ENCODE peak calls at places on chromosomes 7 and 10, in ten cellular contexts. H, A, L, P, R, J, T, Z, Y and C are unnamed samples.
A peak's percentile ranks its signal among the peaks of the same experiment; 100 is the strongest.

GRCh38 chr7:28957822-28958234 is 302 bp downstream of the TRIL start:
- DNase-seq in T (no peak), A (no peak), Z (peak; percentile 28), R (no peak), Y (no peak), P (no peak), J (no peak), L (no peak), H (no peak), C (no peak)

GRCh38 chr10:44253769-44254462 is 131.0 kb downstream of the CXCL12 start:
- DNase-seq in L (no peak), H (peak; percentile 61), J (no peak), A (no peak), T (peak; percentile 94), Y (peak; percentile 84), Z (peak; percentile 76), R (peak; percentile 56), P (no peak), C (no peak)

GRCh38 chr7:3000566-3000965 is 43.1 kb downstream of the CARD11 start:
- DNase-seq in J (peak; percentile 25), H (no peak), A (no peak), R (no peak), Y (no peak), P (peak; percentile 44), T (no peak), Z (no peak), L (no peak), C (no peak)

GRCh38 chr7:106190589-106191330 is 78.6 kb upstream of the SYPL1 start:
- DNase-seq in Y (no peak), T (no peak), Z (no peak), A (no peak), H (no peak), P (no peak), J (no peak), R (no peak), L (no peak), C (no peak)

GRCh38 chr10:55627526-55628170 is 733.4 kb downstream of the ZWINT start:
- DNase-seq in A (no peak), H (no peak), L (no peak), Z (no peak), T (no peak), P (no peak), R (no peak), J (no peak), Y (peak; percentile 48), C (peak; percentile 48)

GRCh38 chr7:116843373-116843772 is 19.0 kb upstream of the CAPZA2 start:
- DNase-seq in A (no peak), R (no peak), H (no peak), Z (no peak), L (no peak), P (no peak), J (no peak), T (no peak), Y (no peak), C (peak; percentile 35)

GRCh38 chr10:6642881-6643280 is 62.8 kb upstream of the PRKCQ start:
- DNase-seq in Y (no peak), Z (no peak), H (no peak), T (no peak), P (no peak), A (no peak), J (no peak), L (no peak), R (no peak), C (no peak)

GRCh38 chr10:91409069-91409868 is 875 bp upstream of the HECTD2 start:
- DNase-seq in A (peak; percentile 27), Y (peak; percentile 87), L (peak; percentile 70), P (peak; percentile 92), R (peak; percentile 49), J (peak; percentile 97), Z (peak; percentile 89), T (peak; percentile 80), H (peak; percentile 86), C (no peak)

GRCh38 chr10:11705687-11706086 is 36.5 kb upstream of the ECHDC3 start:
- DNase-seq in Y (no peak), H (no peak), T (peak; percentile 24), J (no peak), L (no peak), R (no peak), P (no peak), A (no peak), Z (no peak), C (no peak)
- TF ChIP-seq POLR2A in Y (no peak), H (no peak), T (no peak), J (no peak), L (no peak), R (no peak), P (no peak), A (no peak), Z (no peak), C (no peak)

DNA sequence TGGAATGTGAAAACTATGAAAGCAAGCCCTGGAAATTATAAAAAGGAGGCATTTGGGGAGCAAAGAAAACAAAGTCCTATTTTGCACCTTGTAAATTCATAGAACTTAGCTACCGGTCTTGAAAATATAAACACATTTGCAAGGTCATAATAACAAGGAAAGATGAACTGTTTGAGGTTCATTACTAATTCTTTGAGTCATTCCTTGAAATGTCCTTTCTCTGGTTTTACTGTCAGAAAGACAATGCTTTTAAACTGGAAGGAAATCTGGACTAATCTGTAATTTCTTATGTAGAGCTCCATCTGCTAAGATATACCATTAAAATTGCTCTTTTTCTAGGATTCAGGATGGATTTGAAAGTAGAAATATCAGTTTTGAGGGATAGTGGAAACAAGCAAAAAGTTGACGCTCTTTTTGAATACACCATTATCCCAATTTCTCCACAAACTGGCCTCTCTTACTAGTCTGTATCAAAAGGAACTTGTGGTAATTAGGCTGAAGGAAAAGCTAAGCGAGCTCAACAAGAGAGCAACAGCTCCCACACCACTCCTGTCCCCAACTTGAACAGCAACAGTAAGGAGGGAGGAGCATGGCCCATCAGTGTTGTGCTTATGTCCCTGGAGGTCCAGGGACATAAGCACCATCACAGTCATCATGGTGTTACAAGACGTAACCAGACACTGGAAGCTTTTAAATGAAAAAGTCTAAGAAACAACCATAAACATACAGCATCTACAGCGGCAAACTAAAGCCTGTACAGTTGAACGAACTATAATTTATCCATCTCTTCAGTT is 1.2 kb downstream of the ERLIN1 start:
- DNase-seq in T (peak; percentile 23), L (no peak), R (no peak), P (no peak), A (peak; percentile 11), J (no peak), Y (no peak), H (no peak), Z (no peak), C (peak; percentile 22)
- TF ChIP-seq POLR2A in T (no peak), L (no peak), R (no peak), P (no peak), A (no peak), J (no peak), Y (no peak), H (no peak), Z (no peak), C (no peak)

GRCh38 chr10:70135046-70135445 is 2.4 kb upstream of the AIFM2 start:
- DNase-seq in R (no peak), J (peak; percentile 42), Z (peak; percentile 3), P (no peak), H (no peak), A (no peak), Y (no peak), L (peak; percentile 11), T (no peak), C (no peak)

GRCh38 chr10:70135684-70136083 is 3.1 kb upstream of the AIFM2 start:
- DNase-seq in R (no peak), H (no peak), L (peak; percentile 20), Z (peak; percentile 5), Y (no peak), T (no peak), A (no peak), J (peak; percentile 48), P (peak; percentile 53), C (no peak)

GRCh38 chr10:70131560-70131937 is 1.1 kb downstream of the AIFM2 start:
- DNase-seq in P (peak; percentile 69), H (no peak), Y (no peak), A (no peak), J (peak; percentile 40), Z (no peak), T (no peak), L (no peak), R (no peak), C (no peak)

GRCh38 chr10:70130878-70131559 is 1.6 kb downstream of the AIFM2 start:
- DNase-seq in P (peak; percentile 83), J (peak; percentile 74), H (no peak), A (no peak), T (peak; percentile 71), R (no peak), L (no peak), Y (no peak), Z (no peak), C (no peak)

DNA sequence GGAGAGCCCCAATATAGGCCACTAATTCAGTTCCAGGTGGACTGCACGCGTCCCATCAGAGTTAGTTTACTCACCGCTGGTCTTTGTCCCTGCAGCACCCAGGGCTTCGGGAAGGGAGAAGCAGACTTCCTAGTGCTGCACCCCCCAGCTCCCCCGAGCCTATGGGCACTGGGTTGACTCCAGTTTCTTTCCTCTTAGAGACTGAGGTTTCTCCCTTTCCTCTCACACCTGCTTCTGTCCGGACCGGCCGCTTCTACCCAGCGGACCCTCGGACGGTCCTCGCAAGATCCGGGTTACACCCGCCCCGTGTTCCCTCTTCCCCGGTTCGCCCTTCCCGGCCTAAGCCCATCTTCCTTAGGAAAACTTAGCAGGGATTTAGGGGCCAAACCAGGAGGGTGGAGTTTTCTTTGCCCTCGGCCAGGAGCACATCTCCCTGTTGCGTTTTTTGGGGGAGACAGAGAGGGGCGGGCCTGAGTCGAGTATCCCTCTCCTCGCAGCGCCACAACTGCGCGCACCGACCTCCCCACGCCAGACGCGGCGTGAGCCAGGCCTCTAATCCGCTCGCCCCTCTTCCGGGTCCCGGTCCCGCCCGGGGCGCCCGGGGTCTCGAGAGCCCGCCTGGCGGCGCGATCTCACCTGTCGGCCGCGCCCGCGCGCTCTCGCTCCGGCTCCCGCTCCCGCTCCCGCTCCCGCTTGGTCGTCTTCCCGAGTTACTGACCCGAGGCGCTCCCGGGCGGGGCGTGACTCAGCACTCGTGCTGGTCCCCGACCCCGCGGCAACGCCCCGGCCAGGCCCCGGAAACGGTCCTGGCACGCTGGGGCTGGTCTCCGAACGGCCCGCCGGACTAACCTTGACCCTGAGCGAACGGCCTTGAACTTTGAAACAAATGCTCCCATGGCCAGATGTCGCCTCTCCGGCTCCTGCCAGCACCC is at the start of gene AIFM2:
- DNase-seq in Y (peak; percentile 86), J (peak; percentile 93), P (peak; percentile 90), L (peak; percentile 89), T (peak; percentile 61), Z (peak; percentile 75), H (peak; percentile 89), R (peak; percentile 56), A (peak; percentile 90), C (peak; percentile 95)
- TF ChIP-seq POLR2A in Y (peak; percentile 58), J (peak; percentile 10), P (no peak), L (peak; percentile 49), T (peak; percentile 49), Z (no peak), H (peak; percentile 46), R (no peak), A (peak; percentile 67), C (no peak)

DNA sequence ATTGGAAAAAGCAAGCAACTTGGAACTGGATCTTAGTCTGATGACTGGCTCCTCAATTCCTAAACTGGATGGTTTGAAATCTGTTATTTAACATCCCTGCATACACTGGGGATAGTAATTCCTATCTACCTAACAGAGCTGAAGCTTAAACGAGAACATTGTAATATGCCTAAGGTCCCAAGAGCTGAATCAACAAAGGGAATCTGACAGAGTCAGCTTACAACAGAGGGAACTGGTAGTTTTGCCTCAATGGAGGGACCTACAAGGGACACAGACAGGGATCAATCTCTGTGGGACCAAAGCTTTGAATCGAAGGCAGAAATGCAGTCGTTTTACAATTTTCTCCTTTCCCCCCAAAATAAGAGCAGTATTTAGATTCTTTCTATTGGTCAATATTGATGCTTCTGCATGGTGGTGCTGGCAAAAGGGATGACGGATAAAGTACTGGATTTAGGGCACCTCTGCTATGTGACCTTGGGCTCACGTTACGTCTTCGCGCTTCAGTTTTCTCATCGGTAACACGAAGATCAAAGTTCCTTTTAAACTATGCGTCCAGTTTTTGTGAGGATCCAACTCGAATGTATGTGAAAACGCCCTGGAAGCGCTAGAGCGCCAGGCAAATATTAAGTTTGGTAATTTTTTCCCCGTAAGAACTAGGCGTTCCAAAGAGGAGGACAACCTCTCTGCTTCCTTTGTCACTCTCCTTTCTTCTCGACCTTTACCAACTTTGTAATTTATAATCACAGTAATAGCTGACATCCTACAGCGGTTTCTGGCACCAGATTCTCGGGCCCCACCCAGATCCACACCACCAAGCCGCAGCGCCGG is 1.1 kb downstream of the ACTR1A start:
- DNase-seq in H (no peak), T (peak; percentile 25), P (peak; percentile 29), Z (no peak), L (no peak), R (no peak), J (no peak), Y (no peak), A (no peak), C (no peak)
- TF ChIP-seq POLR2A in H (no peak), T (peak; percentile 68), P (no peak), Z (no peak), L (no peak), R (no peak), J (peak; percentile 65), Y (peak; percentile 42), A (no peak), C (no peak)